ENCODE peak calls at places on chromosomes 6 and 20, in four cellular contexts. O is lower lobe of right lung, G is progenitor cell of endocrine pancreas, Z is uterus. L is an unnamed sample.

GRCh38 chr6:140437619-140438345 is 1063.3 kb upstream of the CITED2 start:
- DNase-seq in G (no peak), O (no peak), Z (no peak), L (no peak)

GRCh38 chr6:37381579-37381978 is 27.8 kb downstream of the RNF8 start:
- DNase-seq in G (peak), O (no peak), Z (no peak), L (peak)

GRCh38 chr6:20770776-20771175 is 236.5 kb downstream of the CDKAL1 start:
- DNase-seq in G (no peak), O (no peak), Z (no peak), L (no peak)

GRCh38 chr6:45677381-45677992 is 299.8 kb upstream of the SUPT3H start:
- DNase-seq in Z (peak), G (no peak), O (no peak), L (no peak)

GRCh38 chr6:73614802-73615201 is 39.0 kb downstream of the SLC17A5 start:
- DNase-seq in G (no peak), O (no peak), Z (no peak), L (no peak)

GRCh38 chr6:19841181-19841580 is 4.0 kb downstream of the ID4 start:
- DNase-seq in G (no peak), O (no peak), Z (no peak), L (no peak)

GRCh38 chr20:61970357-61970756 is 95.3 kb downstream of the TAF4 start:
- DNase-seq in G (no peak), O (no peak), Z (no peak), L (no peak)

GRCh38 chr6:106790935-106791334 is 161.6 kb downstream of the QRSL1 start:
- DNase-seq in Z (no peak), O (no peak), G (no peak), L (no peak)

GRCh38 chr6:34709386-34709785 is 12.8 kb upstream of the ILRUN start:
- DNase-seq in Z (peak), O (peak), G (no peak), L (peak)

GRCh38 chr6:137904822-137905617 is 38.0 kb downstream of the TNFAIP3 start:
- DNase-seq in G (no peak), Z (no peak), O (peak), L (no peak)

GRCh38 chr6:41678511-41679084 is 40.3 kb downstream of the MDFI start:
- DNase-seq in Z (no peak), G (no peak), O (no peak), L (no peak)

GRCh38 chr6:27795697-27796494 is 116.3 kb downstream of the OR2B2 start:
- DNase-seq in O (no peak), G (peak), Z (peak), L (peak)

GRCh38 chr6:53064726-53065265 is 408 bp upstream of the FBXO9 start:
- DNase-seq in O (peak), Z (peak), G (peak), L (peak)

GRCh38 chr6:4809999-4810918 is 34.1 kb downstream of the CDYL start:
- DNase-seq in G (no peak), Z (no peak), O (no peak), L (peak)

GRCh38 chr6:82963527-82963926 is 102.1 kb downstream of the UBE3D start:
- DNase-seq in Z (no peak), G (no peak), O (no peak), L (peak)

GRCh38 chr6:48736486-48737206 is 625.6 kb upstream of the PTCHD4 start:
- DNase-seq in G (no peak), Z (no peak), O (no peak), L (no peak)

GRCh38 chr6:152110878-152111820 is 303.7 kb downstream of the ESR1 start:
- DNase-seq in Z (peak), O (no peak), G (no peak), L (no peak)

GRCh38 chr6:39867592-39867991 is 66.7 kb downstream of the MOCS1 start:
- DNase-seq in O (no peak), Z (no peak), G (no peak), L (no peak)
- TF ChIP-seq CTCF in O (no peak), Z (no peak), G (peak), L (peak)

DNA sequence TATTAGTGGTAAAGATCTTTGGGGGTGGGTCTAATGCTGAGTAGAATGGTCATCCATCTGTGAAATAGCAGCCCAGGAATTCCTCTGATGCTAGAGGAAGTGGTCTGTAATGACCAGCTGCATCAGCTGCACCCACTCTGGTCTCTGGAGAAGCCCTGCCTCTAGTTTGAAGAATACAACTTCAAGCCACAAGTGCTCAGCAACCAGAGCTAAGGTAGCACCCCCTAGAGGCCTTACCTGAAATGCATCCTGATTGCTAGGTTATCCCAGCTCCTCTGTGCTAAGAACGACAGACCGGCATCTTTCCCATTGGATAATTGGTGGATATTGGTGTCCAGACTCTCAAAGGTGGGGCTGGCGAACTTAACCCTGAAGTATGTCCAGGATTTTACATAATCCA is 58.2 kb downstream of the DNAH8 start:
- DNase-seq in O (no peak), G (no peak), Z (no peak), L (no peak)
- TF ChIP-seq CTCF in O (peak), G (peak), Z (no peak), L (peak)

DNA sequence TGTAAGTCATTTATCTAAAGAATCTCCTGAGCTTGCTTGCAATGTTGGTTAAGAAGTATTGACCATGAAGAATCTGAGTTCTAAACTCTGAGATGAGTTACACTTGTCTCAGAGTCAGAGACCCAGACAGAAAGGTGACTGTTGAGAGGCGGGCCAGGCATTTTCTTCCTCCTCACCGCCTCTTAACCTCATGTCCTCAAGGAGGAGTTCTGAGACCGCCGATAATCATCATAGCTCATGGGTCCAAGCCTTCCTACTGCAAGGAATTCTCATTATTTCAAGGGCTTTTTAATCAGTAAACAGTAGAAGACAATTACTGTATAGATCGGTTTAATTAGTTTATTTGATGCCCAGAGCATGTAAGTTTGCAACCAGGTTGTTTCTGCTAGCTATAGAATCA is 382.4 kb upstream of the MMS22L start:
- DNase-seq in G (no peak), O (no peak), Z (no peak), L (no peak)
- TF ChIP-seq CTCF in G (no peak), O (no peak), Z (no peak), L (no peak)

GRCh38 chr6:147331401-147331800 is 127.2 kb downstream of the STXBP5 start:
- DNase-seq in Z (no peak), O (no peak), G (no peak), L (no peak)
- TF ChIP-seq CTCF in Z (no peak), O (no peak), G (no peak), L (no peak)

DNA sequence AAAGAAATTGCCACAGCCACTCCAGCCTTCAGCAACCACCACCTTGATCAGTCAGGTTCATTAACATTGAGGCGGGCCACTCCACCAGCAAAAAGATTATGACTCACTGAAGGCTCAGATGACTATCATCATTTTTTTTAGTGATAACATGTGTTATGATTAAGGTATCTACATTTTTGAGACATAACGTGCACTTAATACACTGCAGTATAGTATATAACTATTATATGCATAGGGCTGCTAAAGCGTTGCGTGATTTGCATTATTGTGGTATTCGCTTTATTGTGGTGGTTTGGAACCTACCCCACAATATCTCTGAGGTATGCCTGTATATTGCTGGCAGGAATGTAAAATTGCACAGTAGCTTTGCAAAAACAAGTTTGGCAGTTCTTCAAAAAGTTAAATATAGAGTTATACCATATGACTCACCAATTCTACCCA is 6.8 kb upstream of the RIPK1 start:
- DNase-seq in G (no peak), Z (no peak), O (no peak), L (peak)
- TF ChIP-seq CTCF in G (no peak), Z (no peak), O (no peak), L (peak)

GRCh38 chr6:16799279-16800193 is 38.3 kb upstream of the ATXN1 start:
- DNase-seq in G (no peak), Z (no peak), O (no peak), L (no peak)

DNA sequence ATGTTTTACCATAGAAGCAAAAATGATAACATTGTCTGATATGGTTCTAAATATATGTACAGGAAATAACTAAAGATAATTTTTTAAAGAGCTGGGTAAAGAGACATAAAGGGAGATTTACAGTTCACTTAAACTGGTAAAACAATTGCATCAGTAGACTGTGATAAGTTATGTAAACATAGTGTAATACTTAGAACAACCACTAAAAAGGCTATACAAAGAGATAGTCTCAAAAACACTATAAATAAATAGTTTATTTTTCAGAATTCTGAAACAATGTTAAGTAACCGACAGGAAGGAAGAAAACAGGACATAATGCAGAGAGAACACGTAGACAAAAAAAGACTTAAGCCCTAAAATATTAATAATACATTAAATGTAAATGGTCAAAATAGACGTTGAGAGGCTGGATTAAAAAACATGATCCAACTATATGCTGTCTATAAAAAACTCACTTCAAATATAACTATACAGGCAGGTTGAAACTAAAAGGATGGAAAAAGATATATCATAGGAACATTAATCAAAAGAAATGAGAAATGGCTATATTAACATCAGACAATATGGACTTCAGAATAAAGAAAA is 32.7 kb upstream of the ATXN1 start:
- DNase-seq in O (no peak), G (no peak), Z (no peak), L (no peak)
- TF ChIP-seq CTCF in O (no peak), G (peak), Z (no peak), L (no peak)

L was measured in retinal pigment epithelial cell.